ENCODE peak calls at places on chromosomes 3 and 15, in ten cellular contexts. V, O, A, F, M, W, I, Y, P and E are unnamed samples.

GRCh38 chr3:49900491-49901153 is 3.1 kb downstream of the MST1R start:
- DNase-seq in M (peak; percentile 96), W (no peak), O (peak; percentile 72), V (no peak), Y (no peak), A (peak; percentile 96), F (peak; percentile 82), P (no peak), I (peak; percentile 97), E (peak; percentile 70)

GRCh38 chr15:82298520-82298919 is 35.9 kb downstream of the SAXO2 start:
- DNase-seq in A (no peak), M (no peak), P (no peak), F (no peak), O (no peak), I (no peak), W (no peak), Y (no peak), V (peak; percentile 28), E (no peak)

GRCh38 chr3:187076297-187076696 is 63.0 kb downstream of the RPL39L start:
- DNase-seq in A (no peak), Y (no peak), W (no peak), P (no peak), V (no peak), M (no peak), I (no peak), F (no peak), O (no peak), E (no peak)

GRCh38 chr3:55704521-55704920 is 217.4 kb upstream of the WNT5A start:
- DNase-seq in P (no peak), I (no peak), O (peak; percentile 72), M (no peak), F (no peak), V (no peak), Y (no peak), W (no peak), A (no peak), E (peak; percentile 29)

GRCh38 chr3:194556086-194557056 is 69.6 kb upstream of the ATP13A3 start:
- DNase-seq in I (peak; percentile 41), Y (no peak), M (no peak), P (no peak), F (no peak), V (no peak), W (no peak), A (no peak), O (no peak), E (no peak)

GRCh38 chr15:63044645-63045437 is 2.3 kb downstream of the TPM1 start:
- DNase-seq in M (no peak), W (no peak), I (no peak), A (no peak), V (peak; percentile 75), O (peak; percentile 56), P (no peak), Y (no peak), F (peak; percentile 53), E (peak; percentile 70)

GRCh38 chr15:73600413-73601050 is 32.7 kb downstream of the NPTN start:
- DNase-seq in I (no peak), W (no peak), A (no peak), Y (no peak), F (no peak), M (no peak), P (no peak), V (no peak), O (no peak), E (no peak)

GRCh38 chr3:74906181-74906580 is 291.7 kb upstream of the CNTN3 start:
- DNase-seq in M (no peak), I (no peak), V (no peak), P (no peak), F (no peak), Y (no peak), O (no peak), W (no peak), A (no peak), E (no peak)

GRCh38 chr15:68693071-68693470 is 114.3 kb downstream of the CORO2B start:
- DNase-seq in I (no peak), W (no peak), P (no peak), M (no peak), O (peak; percentile 13), V (no peak), A (no peak), Y (no peak), F (peak; percentile 43), E (no peak)

GRCh38 chr15:27820232-27820631 is 278.9 kb downstream of the OCA2 start:
- DNase-seq in A (no peak), M (no peak), F (no peak), I (no peak), P (no peak), V (no peak), W (no peak), Y (no peak), O (no peak), E (no peak)

GRCh38 chr3:167626490-167626889 is 27.3 kb downstream of the WDR49 start:
- DNase-seq in W (no peak), P (no peak), V (no peak), M (no peak), O (no peak), A (no peak), F (no peak), Y (no peak), I (peak; percentile 6), E (no peak)

GRCh38 chr15:60091150-60091549 is 87.0 kb downstream of the FOXB1 start:
- DNase-seq in I (peak; percentile 98), M (peak; percentile 97), W (no peak), P (peak; percentile 59), A (peak; percentile 86), Y (no peak), F (peak; percentile 69), V (no peak), O (peak; percentile 49), E (peak; percentile 9)

GRCh38 chr3:141360888-141361598 is 7.3 kb upstream of the ZBTB38 start:
- DNase-seq in A (peak; percentile 81), Y (no peak), P (peak; percentile 65), F (peak; percentile 62), V (peak; percentile 65), I (peak; percentile 83), W (no peak), O (peak; percentile 98), M (peak; percentile 57), E (peak; percentile 72)

GRCh38 chr3:86147119-86147518 is 843.8 kb downstream of the VGLL3 start:
- DNase-seq in I (peak; percentile 9), W (no peak), M (no peak), O (no peak), A (no peak), Y (no peak), V (no peak), P (no peak), F (no peak), E (no peak)